ENCODE peak calls at places on chromosomes 6 and 20, in four cellular contexts. R is RWPE1, W is heart left ventricle, Y is C1 segment of cervical spinal cord. M is an unnamed sample.

GRCh38 chr6:112087136-112087908 is at the start of the genes FAM229B and TUBE1:
- DNase-seq in W (peak; percentile 93), R (peak; percentile 71), Y (peak; percentile 81), M (peak; percentile 96)

GRCh38 chr20:37378785-37379598 is 33.1 kb downstream of the SRC start:
- DNase-seq in W (no peak), R (peak; percentile 64), Y (no peak), M (peak; percentile 68)

GRCh38 chr6:67952948-67953347 is 682.1 kb upstream of the ADGRB3 start:
- DNase-seq in Y (no peak), R (no peak), W (no peak), M (no peak)

GRCh38 chr6:127279815-127280214 is 13.2 kb downstream of the RNF146 start:
- DNase-seq in W (no peak), R (no peak), Y (no peak), M (no peak)

GRCh38 chr20:11912013-11912663 is 5.6 kb upstream of the BTBD3 start:
- DNase-seq in Y (no peak), W (no peak), R (no peak), M (no peak)

GRCh38 chr6:106356382-106356781 is 4.1 kb upstream of the CRYBG1 start:
- DNase-seq in W (no peak), R (no peak), Y (no peak), M (no peak)

GRCh38 chr20:967796-968742 is 34.0 kb downstream of the RSPO4 start:
- DNase-seq in W (no peak), R (peak; percentile 49), Y (no peak), M (no peak)

GRCh38 chr20:61445741-61446140 is 193.7 kb downstream of the CDH4 start:
- DNase-seq in R (no peak), W (no peak), Y (no peak), M (no peak)

GRCh38 chr20:62210496-62210855 is 9.6 kb downstream of the HRH3 start:
- DNase-seq in W (no peak), Y (no peak), R (no peak), M (no peak)

GRCh38 chr20:3651204-3651970 is 11.8 kb downstream of the GFRA4 start:
- DNase-seq in Y (no peak), W (no peak), R (no peak), M (no peak)

M was measured in sigmoid colon.